ENCODE peak calls at places on chromosomes 11 and 22, in seven cellular contexts. A is testis, X is heart left ventricle, R is transverse colon, P is spleen, S is body of pancreas, H is ovary. J is an unnamed sample.

GRCh38 chr11:111573821-111574249 is 28.4 kb upstream of the SIK2 start:
- DNase-seq in R (no peak), A (no peak), X (no peak), H (no peak), S (no peak), P (no peak), J (no peak)

GRCh38 chr11:20066013-20066782 is 94.1 kb downstream of the DBX1 start:
- DNase-seq in A (no peak), S (no peak), H (no peak), R (no peak), X (no peak), P (no peak), J (no peak)

GRCh38 chr22:19103881-19104821 is 18.1 kb downstream of the DGCR2 start:
- DNase-seq in A (no peak), H (no peak), R (no peak), S (peak; percentile 93), P (no peak), X (no peak), J (no peak)

GRCh38 chr22:41050873-41051272 is 41.5 kb upstream of the EP300 start:
- DNase-seq in A (no peak), X (no peak), S (no peak), P (no peak), H (no peak), R (no peak), J (no peak)

GRCh38 chr11:2300290-2300935 is 1.3 kb downstream of the C11orf21 start:
- DNase-seq in H (no peak), X (no peak), P (peak; percentile 85), A (peak; percentile 12), S (no peak), R (no peak), J (peak; percentile 13)

GRCh38 chr22:39622881-39623367 is 52.4 kb downstream of the CACNA1I start:
- DNase-seq in A (peak; percentile 83), H (peak; percentile 29), S (peak; percentile 66), X (peak; percentile 62), R (peak; percentile 71), P (peak; percentile 89), J (no peak)

GRCh38 chr22:40960137-40960536 is 9.0 kb downstream of the RBX1 start:
- DNase-seq in H (no peak), X (no peak), R (no peak), S (no peak), A (no peak), P (no peak), J (no peak)

GRCh38 chr11:64659417-64660144 is 63.4 kb downstream of the NRXN2 start:
- DNase-seq in S (no peak), H (no peak), X (no peak), A (no peak), P (no peak), R (no peak), J (no peak)

GRCh38 chr11:127071606-127072005 is 71.0 kb upstream of the KIRREL3 start:
- DNase-seq in S (no peak), H (no peak), X (no peak), P (no peak), R (no peak), A (no peak), J (no peak)

GRCh38 chr11:127070808-127071207 is 70.2 kb upstream of the KIRREL3 start:
- DNase-seq in X (no peak), H (no peak), R (no peak), S (no peak), P (no peak), A (no peak), J (no peak)

GRCh38 chr11:127073621-127074020 is 73.1 kb upstream of the KIRREL3 start:
- DNase-seq in A (no peak), H (no peak), X (no peak), R (no peak), S (no peak), P (no peak), J (no peak)

GRCh38 chr11:127074151-127074761 is 73.7 kb upstream of the KIRREL3 start:
- DNase-seq in S (peak; percentile 57), H (no peak), P (no peak), X (peak; percentile 29), R (peak; percentile 66), A (no peak), J (no peak)
- TF ChIP-seq CTCF in S (peak; percentile 35), H (no peak), P (no peak), X (no peak), R (no peak), A (no peak), J (no peak)

DNA sequence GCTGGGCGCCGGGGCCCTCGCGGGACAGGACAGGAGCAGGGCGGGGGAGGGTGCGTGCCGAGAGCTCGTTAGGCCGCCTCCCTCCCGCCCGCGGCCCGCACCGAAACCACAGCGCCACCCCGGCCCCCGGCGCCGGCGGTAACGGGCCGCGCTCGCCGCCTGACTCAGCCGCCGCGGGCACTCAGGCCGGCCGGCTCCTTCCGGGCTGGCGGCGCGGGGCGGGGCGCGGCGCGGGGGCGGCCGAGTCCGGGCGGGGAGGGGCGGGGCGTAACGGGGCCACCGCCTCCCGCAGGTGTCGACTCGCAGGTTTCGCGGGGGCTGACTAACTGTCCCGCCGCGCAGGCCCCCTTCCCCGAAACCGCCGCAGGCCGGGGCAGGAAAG is at the start of gene AP5B1:
- DNase-seq in H (peak; percentile 70), R (peak; percentile 83), S (peak; percentile 84), P (peak; percentile 94), A (peak; percentile 50), X (peak; percentile 66), J (peak; percentile 91)
- TF ChIP-seq POLR2A in H (no peak), R (no peak), S (peak; percentile 19), P (no peak), A (no peak), X (peak; percentile 31), J (no peak)

DNA sequence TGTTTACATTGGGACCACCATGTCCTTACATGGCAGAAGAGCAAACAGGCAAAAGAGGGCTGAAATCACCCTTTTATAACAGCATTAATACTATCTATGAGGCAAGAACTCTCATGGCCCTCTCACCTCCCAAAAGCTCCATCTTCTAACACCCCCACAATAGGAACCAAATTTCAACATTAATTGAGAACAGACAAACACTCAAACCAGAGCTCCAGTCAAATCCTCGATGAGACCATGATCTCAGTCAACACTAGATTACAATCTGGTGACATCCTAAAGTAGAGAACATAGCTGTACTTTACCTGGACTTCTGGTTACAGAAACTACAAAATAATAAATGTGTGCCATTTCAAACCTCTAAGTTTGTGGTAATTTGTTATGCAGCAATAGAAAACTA is 25.1 kb downstream of the OR2AG2 start:
- DNase-seq in A (no peak), R (no peak), X (no peak), P (no peak), H (no peak), S (no peak), J (no peak)
- H3K4me3 ChIP-seq in A (no peak overlapping the region), R (no peak overlapping the region), X (no peak overlapping the region), P (peak overlapping the region; percentile 71), H (no peak overlapping the region), S (no peak overlapping the region), J (no peak overlapping the region)

DNA sequence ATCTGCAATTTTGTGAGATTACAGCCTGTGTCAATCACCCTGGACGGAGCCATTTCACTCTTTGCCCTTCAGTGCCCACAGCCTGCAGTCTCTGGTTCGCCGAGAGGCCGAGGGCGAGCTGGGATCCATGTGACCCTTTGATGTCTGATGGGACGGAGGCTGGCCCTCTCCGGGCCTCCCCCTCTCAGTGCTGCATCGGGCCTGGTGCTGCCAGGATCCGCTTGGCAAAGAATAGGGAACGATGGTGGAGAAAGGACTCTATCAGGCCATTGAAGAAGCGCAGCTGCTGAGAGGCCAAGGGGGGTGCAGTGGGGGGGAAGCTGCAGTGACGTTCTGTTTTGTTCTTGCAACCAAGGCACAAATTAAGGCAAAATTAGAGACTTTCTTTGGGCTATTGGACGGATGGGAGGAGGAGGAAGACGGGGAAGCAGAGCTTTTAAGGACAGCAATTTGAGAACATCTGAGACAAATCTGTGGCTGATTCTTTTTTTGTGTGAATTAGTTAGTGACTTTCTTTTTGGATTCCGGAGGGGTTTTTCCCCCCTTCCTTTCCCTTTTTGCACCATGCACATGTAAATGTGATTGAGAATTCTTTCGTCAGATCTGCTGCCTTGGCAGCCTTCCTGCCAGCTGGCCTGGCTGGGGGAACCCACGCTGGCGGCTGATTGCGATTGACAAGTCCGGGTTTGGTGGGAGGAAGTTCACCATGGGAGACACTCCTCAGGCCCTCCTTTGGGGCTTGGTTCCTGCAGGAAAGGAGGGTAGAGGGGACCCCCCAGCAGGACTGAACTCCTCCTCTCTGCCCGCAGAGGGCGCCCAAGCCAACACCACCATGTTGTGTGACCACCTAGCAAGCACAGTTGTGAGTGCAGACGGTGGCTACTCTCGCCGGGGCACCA is 214.5 kb downstream of the NTM start:
- DNase-seq in S (no peak), P (no peak), A (peak; percentile 28), R (no peak), H (no peak), X (no peak), J (peak; percentile 72)
- TF ChIP-seq CTCF in S (no peak), P (no peak), A (no peak), R (no peak), H (no peak), X (peak; percentile 8), J (no peak)

GRCh38 chr11:76841923-76842452 is 18.7 kb upstream of the ACER3 start:
- DNase-seq in R (no peak), X (no peak), S (no peak), A (no peak), H (no peak), P (no peak), J (no peak)
- TF ChIP-seq POLR2A in R (no peak), X (no peak), S (no peak), A (no peak), H (no peak), P (no peak), J (no peak)